ENCODE peak calls at places on chromosome 15, in ten cellular contexts. One of them, this sample, is unnamed.

GRCh38 chr15:68815598-68815997 is 5.1 kb downstream of the ANP32A start:
- DNase-seq in left lung: no peak
- DNase-seq in GM23338: no peak
- DNase-seq in pancreas: no peak
- DNase-seq in tibial artery: no peak
- DNase-seq in CD4-positive, alpha-beta T cell: no peak
- DNase-seq in astrocyte of the spinal cord: no peak
- DNase-seq in PC-3: peak; percentile 30
- DNase-seq in neural crest cell: no peak
- DNase-seq in cardiac muscle cell: no peak
- DNase-seq in this sample: no peak

GRCh38 chr15:89903858-89904130 is 9.0 kb downstream of the ARPIN start:
- DNase-seq in left lung: no peak
- DNase-seq in GM23338: no peak
- DNase-seq in pancreas: no peak
- DNase-seq in tibial artery: no peak
- DNase-seq in CD4-positive, alpha-beta T cell: no peak
- DNase-seq in astrocyte of the spinal cord: no peak
- DNase-seq in PC-3: no peak
- DNase-seq in neural crest cell: no peak
- DNase-seq in cardiac muscle cell: no peak
- DNase-seq in this sample: no peak

GRCh38 chr15:101250931-101251829 is 668 bp downstream of the CHSY1 start:
- DNase-seq in left lung: no peak
- DNase-seq in GM23338: peak; percentile 87
- DNase-seq in pancreas: peak; percentile 84
- DNase-seq in tibial artery: no peak
- DNase-seq in CD4-positive, alpha-beta T cell: no peak
- DNase-seq in astrocyte of the spinal cord: no peak
- DNase-seq in PC-3: peak; percentile 41
- DNase-seq in neural crest cell: peak; percentile 40
- DNase-seq in cardiac muscle cell: peak; percentile 50
- DNase-seq in this sample: peak; percentile 71

GRCh38 chr15:45732544-45733130 is 97.8 kb downstream of the SQOR start:
- DNase-seq in left lung: no peak
- DNase-seq in GM23338: no peak
- DNase-seq in pancreas: no peak
- DNase-seq in tibial artery: no peak
- DNase-seq in CD4-positive, alpha-beta T cell: no peak
- DNase-seq in astrocyte of the spinal cord: no peak
- DNase-seq in PC-3: no peak
- DNase-seq in neural crest cell: no peak
- DNase-seq in cardiac muscle cell: no peak
- DNase-seq in this sample: no peak

GRCh38 chr15:38603271-38603670 is 38.7 kb upstream of the RASGRP1 start:
- DNase-seq in left lung: no peak
- DNase-seq in GM23338: peak; percentile 28
- DNase-seq in pancreas: no peak
- DNase-seq in tibial artery: no peak
- DNase-seq in CD4-positive, alpha-beta T cell: no peak
- DNase-seq in astrocyte of the spinal cord: no peak
- DNase-seq in PC-3: no peak
- DNase-seq in neural crest cell: no peak
- DNase-seq in cardiac muscle cell: no peak
- DNase-seq in this sample: peak; percentile 6

GRCh38 chr15:47388299-47388698 is 329.0 kb upstream of the SEMA6D start:
- DNase-seq in left lung: no peak
- DNase-seq in GM23338: no peak
- DNase-seq in pancreas: no peak
- DNase-seq in tibial artery: no peak
- DNase-seq in CD4-positive, alpha-beta T cell: no peak
- DNase-seq in astrocyte of the spinal cord: no peak
- DNase-seq in PC-3: peak; percentile 48
- DNase-seq in neural crest cell: no peak
- DNase-seq in cardiac muscle cell: no peak
- DNase-seq in this sample: no peak

GRCh38 chr15:71202712-71203111 is 87.4 kb downstream of the THSD4 start:
- DNase-seq in left lung: no peak
- DNase-seq in GM23338: peak; percentile 43
- DNase-seq in pancreas: no peak
- DNase-seq in tibial artery: no peak
- DNase-seq in CD4-positive, alpha-beta T cell: no peak
- DNase-seq in astrocyte of the spinal cord: no peak
- DNase-seq in PC-3: no peak
- DNase-seq in neural crest cell: no peak
- DNase-seq in cardiac muscle cell: no peak
- DNase-seq in this sample: no peak

GRCh38 chr15:91469627-91470567 is 369.8 kb downstream of the SV2B start:
- DNase-seq in left lung: no peak
- DNase-seq in GM23338: no peak
- DNase-seq in pancreas: no peak
- DNase-seq in tibial artery: no peak
- DNase-seq in CD4-positive, alpha-beta T cell: peak; percentile 37
- DNase-seq in astrocyte of the spinal cord: no peak
- DNase-seq in PC-3: no peak
- DNase-seq in neural crest cell: no peak
- DNase-seq in cardiac muscle cell: no peak
- DNase-seq in this sample: no peak

GRCh38 chr15:52137432-52138357 is 25.1 kb upstream of the BCL2L10 start:
- DNase-seq in left lung: no peak
- DNase-seq in GM23338: no peak
- DNase-seq in pancreas: no peak
- DNase-seq in tibial artery: no peak
- DNase-seq in CD4-positive, alpha-beta T cell: no peak
- DNase-seq in astrocyte of the spinal cord: no peak
- DNase-seq in PC-3: no peak
- DNase-seq in neural crest cell: no peak
- DNase-seq in cardiac muscle cell: no peak
- DNase-seq in this sample: no peak
- TF ChIP-seq CTCF in left lung: no peak
- TF ChIP-seq CTCF in GM23338: no peak
- TF ChIP-seq CTCF in pancreas: no peak
- TF ChIP-seq CTCF in tibial artery: no peak
- TF ChIP-seq CTCF in CD4-positive, alpha-beta T cell: no peak
- TF ChIP-seq CTCF in astrocyte of the spinal cord: no peak
- TF ChIP-seq CTCF in PC-3: no peak
- TF ChIP-seq CTCF in neural crest cell: no peak
- TF ChIP-seq CTCF in cardiac muscle cell: no peak
- TF ChIP-seq CTCF in this sample: no peak

DNA sequence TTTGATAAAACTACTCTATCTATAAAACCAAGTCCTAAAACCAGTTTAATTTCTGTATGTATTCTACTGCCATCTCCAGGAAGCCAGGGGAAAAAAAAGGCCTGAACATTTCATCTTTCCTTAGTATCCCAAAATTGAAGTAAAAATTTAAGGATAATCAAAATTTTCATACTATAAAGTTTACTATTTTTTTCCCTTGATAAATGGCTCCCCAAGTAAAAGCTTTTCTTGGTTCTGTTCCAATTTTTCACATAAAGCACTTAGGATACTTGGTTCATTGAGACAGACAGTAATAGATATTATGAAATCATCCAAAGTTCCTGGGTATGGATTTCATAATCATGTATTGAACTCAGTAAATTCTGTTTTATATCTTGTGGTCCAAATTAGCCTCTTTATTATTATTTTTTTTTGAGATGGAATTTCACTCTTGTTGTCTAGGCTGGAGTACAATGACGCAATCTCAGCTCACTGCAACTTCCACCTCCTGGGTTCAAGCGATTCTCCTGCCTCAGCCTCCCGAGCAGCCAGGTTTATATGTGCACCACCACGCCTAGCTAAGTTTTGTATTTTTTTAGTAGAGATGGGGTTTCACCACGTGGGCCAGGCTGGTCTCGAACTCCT is 34.5 kb downstream of the ICE2 start:
- DNase-seq in left lung: no peak
- DNase-seq in GM23338: no peak
- DNase-seq in pancreas: no peak
- DNase-seq in tibial artery: no peak
- DNase-seq in CD4-positive, alpha-beta T cell: no peak
- DNase-seq in astrocyte of the spinal cord: peak; percentile 56
- DNase-seq in PC-3: peak; percentile 45
- DNase-seq in neural crest cell: no peak
- DNase-seq in cardiac muscle cell: peak; percentile 58
- DNase-seq in this sample: no peak
- TF ChIP-seq CTCF in left lung: peak; percentile 39
- TF ChIP-seq CTCF in GM23338: no peak
- TF ChIP-seq CTCF in pancreas: peak; percentile 6
- TF ChIP-seq CTCF in tibial artery: peak; percentile 73
- TF ChIP-seq CTCF in CD4-positive, alpha-beta T cell: peak; percentile 52
- TF ChIP-seq CTCF in astrocyte of the spinal cord: peak; percentile 71
- TF ChIP-seq CTCF in PC-3: peak; percentile 66
- TF ChIP-seq CTCF in neural crest cell: peak; percentile 71
- TF ChIP-seq CTCF in cardiac muscle cell: peak; percentile 71
- TF ChIP-seq CTCF in this sample: no peak

GRCh38 chr15:29099131-29099880 is 170.3 kb downstream of the NSMCE3 start:
- DNase-seq in left lung: no peak
- DNase-seq in GM23338: no peak
- DNase-seq in pancreas: no peak
- DNase-seq in tibial artery: no peak
- DNase-seq in CD4-positive, alpha-beta T cell: no peak
- DNase-seq in astrocyte of the spinal cord: no peak
- DNase-seq in PC-3: no peak
- DNase-seq in neural crest cell: no peak
- DNase-seq in cardiac muscle cell: no peak
- DNase-seq in this sample: no peak

GRCh38 chr15:29095746-29096145 is 173.9 kb downstream of the NSMCE3 start:
- DNase-seq in left lung: no peak
- DNase-seq in GM23338: no peak
- DNase-seq in pancreas: no peak
- DNase-seq in tibial artery: no peak
- DNase-seq in CD4-positive, alpha-beta T cell: no peak
- DNase-seq in astrocyte of the spinal cord: no peak
- DNase-seq in PC-3: no peak
- DNase-seq in neural crest cell: no peak
- DNase-seq in cardiac muscle cell: no peak
- DNase-seq in this sample: no peak

GRCh38 chr15:29097971-29098370 is 171.7 kb downstream of the NSMCE3 start:
- DNase-seq in left lung: no peak
- DNase-seq in GM23338: no peak
- DNase-seq in pancreas: no peak
- DNase-seq in tibial artery: no peak
- DNase-seq in CD4-positive, alpha-beta T cell: no peak
- DNase-seq in astrocyte of the spinal cord: no peak
- DNase-seq in PC-3: no peak
- DNase-seq in neural crest cell: no peak
- DNase-seq in cardiac muscle cell: no peak
- DNase-seq in this sample: no peak

GRCh38 chr15:29098652-29099051 is 171.0 kb downstream of the NSMCE3 start:
- DNase-seq in left lung: no peak
- DNase-seq in GM23338: no peak
- DNase-seq in pancreas: peak; percentile 61
- DNase-seq in tibial artery: no peak
- DNase-seq in CD4-positive, alpha-beta T cell: no peak
- DNase-seq in astrocyte of the spinal cord: no peak
- DNase-seq in PC-3: no peak
- DNase-seq in neural crest cell: no peak
- DNase-seq in cardiac muscle cell: no peak
- DNase-seq in this sample: no peak

DNA sequence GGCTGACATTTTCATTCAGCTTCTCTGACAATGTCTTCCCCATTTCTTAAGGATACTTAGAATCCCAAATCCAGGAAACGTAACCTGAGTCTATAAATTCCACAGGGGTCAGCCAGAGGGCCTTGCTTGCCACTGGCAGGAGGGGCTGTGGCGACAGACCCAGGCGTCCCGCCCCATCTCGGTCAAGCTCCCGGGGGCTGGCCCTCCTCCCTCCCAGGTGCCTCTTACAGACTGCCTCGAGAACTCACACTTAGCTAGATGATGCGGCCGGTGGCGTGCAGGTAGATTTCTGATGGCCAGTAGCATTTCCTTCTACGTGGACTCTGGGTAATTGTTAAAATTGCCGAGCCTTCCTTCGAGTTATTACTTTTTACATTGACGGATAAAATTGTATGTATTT is 172.5 kb downstream of the NSMCE3 start:
- DNase-seq in left lung: no peak
- DNase-seq in GM23338: peak; percentile 17
- DNase-seq in pancreas: no peak
- DNase-seq in tibial artery: no peak
- DNase-seq in CD4-positive, alpha-beta T cell: no peak
- DNase-seq in astrocyte of the spinal cord: no peak
- DNase-seq in PC-3: no peak
- DNase-seq in neural crest cell: no peak
- DNase-seq in cardiac muscle cell: no peak
- DNase-seq in this sample: no peak
- TF ChIP-seq CTCF in left lung: no peak
- TF ChIP-seq CTCF in GM23338: no peak
- TF ChIP-seq CTCF in pancreas: no peak
- TF ChIP-seq CTCF in tibial artery: no peak
- TF ChIP-seq CTCF in CD4-positive, alpha-beta T cell: no peak
- TF ChIP-seq CTCF in astrocyte of the spinal cord: no peak
- TF ChIP-seq CTCF in PC-3: no peak
- TF ChIP-seq CTCF in neural crest cell: no peak
- TF ChIP-seq CTCF in cardiac muscle cell: no peak
- TF ChIP-seq CTCF in this sample: no peak

GRCh38 chr15:80211976-80212375 is 40.0 kb downstream of the CTXND1 start:
- DNase-seq in left lung: no peak
- DNase-seq in GM23338: no peak
- DNase-seq in pancreas: no peak
- DNase-seq in tibial artery: no peak
- DNase-seq in CD4-positive, alpha-beta T cell: no peak
- DNase-seq in astrocyte of the spinal cord: no peak
- DNase-seq in PC-3: peak; percentile 4
- DNase-seq in neural crest cell: no peak
- DNase-seq in cardiac muscle cell: no peak
- DNase-seq in this sample: no peak

GRCh38 chr15:80207887-80208286 is 44.1 kb downstream of the CTXND1 start:
- DNase-seq in left lung: no peak
- DNase-seq in GM23338: no peak
- DNase-seq in pancreas: no peak
- DNase-seq in tibial artery: no peak
- DNase-seq in CD4-positive, alpha-beta T cell: no peak
- DNase-seq in astrocyte of the spinal cord: no peak
- DNase-seq in PC-3: no peak
- DNase-seq in neural crest cell: no peak
- DNase-seq in cardiac muscle cell: peak; percentile 70
- DNase-seq in this sample: no peak

GRCh38 chr15:80210612-80211554 is 41.1 kb downstream of the CTXND1 start:
- DNase-seq in left lung: no peak
- DNase-seq in GM23338: no peak
- DNase-seq in pancreas: no peak
- DNase-seq in tibial artery: no peak
- DNase-seq in CD4-positive, alpha-beta T cell: no peak
- DNase-seq in astrocyte of the spinal cord: no peak
- DNase-seq in PC-3: no peak
- DNase-seq in neural crest cell: no peak
- DNase-seq in cardiac muscle cell: no peak
- DNase-seq in this sample: no peak

GRCh38 chr15:80204231-80204630 is 47.8 kb downstream of the CTXND1 start:
- DNase-seq in left lung: no peak
- DNase-seq in GM23338: no peak
- DNase-seq in pancreas: no peak
- DNase-seq in tibial artery: no peak
- DNase-seq in CD4-positive, alpha-beta T cell: no peak
- DNase-seq in astrocyte of the spinal cord: no peak
- DNase-seq in PC-3: no peak
- DNase-seq in neural crest cell: no peak
- DNase-seq in cardiac muscle cell: no peak
- DNase-seq in this sample: no peak

DNA sequence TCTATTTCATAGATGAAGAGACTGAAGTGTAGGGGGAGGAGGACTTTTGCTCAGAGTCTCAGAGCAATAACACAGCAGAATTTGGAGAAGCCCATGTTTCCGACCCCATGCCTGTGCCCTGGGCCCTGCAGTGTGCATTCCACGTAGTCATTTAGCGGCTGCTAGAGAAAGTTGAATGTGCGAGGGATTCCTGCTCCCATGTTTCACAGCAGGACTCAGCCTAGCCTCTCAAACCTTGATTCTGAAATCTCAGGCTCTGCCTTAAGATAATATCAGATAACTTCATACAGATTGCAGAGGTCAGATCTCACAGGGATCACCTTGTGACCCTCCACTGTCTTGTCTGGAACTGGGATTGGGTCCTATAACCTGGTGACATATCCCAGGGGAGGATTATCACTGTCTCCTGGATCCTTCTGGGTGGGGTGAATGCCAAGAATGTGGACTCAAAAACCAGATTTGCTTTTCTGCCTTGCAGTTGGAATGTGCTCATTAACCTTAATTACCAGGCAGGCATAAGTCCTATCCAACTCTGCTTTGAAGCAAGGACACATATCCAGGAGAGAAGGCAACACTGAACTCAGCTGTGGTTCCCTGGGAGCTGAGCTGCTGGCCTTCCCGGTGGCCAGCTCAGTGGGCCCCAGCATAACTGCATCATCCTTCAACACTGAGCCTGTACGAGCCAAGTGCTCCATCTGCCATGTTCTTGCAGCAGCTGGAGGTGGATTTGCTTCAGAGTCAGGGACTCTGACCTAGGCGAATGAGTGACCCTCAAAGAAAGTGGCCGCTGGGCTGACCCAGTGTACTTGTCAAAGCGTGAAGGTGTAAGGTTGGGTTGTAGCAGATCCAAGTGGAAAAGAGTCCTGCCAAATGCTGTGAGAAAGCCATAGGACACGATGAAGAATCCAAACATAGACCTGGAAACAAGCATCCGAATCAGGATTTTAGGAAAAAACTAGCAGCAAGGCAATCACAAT is 43.0 kb downstream of the CTXND1 start:
- DNase-seq in left lung: no peak
- DNase-seq in GM23338: no peak
- DNase-seq in pancreas: no peak
- DNase-seq in tibial artery: no peak
- DNase-seq in CD4-positive, alpha-beta T cell: no peak
- DNase-seq in astrocyte of the spinal cord: no peak
- DNase-seq in PC-3: no peak
- DNase-seq in neural crest cell: no peak
- DNase-seq in cardiac muscle cell: no peak
- DNase-seq in this sample: no peak
- TF ChIP-seq CTCF in left lung: no peak
- TF ChIP-seq CTCF in GM23338: no peak
- TF ChIP-seq CTCF in pancreas: no peak
- TF ChIP-seq CTCF in tibial artery: no peak
- TF ChIP-seq CTCF in CD4-positive, alpha-beta T cell: no peak
- TF ChIP-seq CTCF in astrocyte of the spinal cord: no peak
- TF ChIP-seq CTCF in PC-3: no peak
- TF ChIP-seq CTCF in neural crest cell: no peak
- TF ChIP-seq CTCF in cardiac muscle cell: no peak
- TF ChIP-seq CTCF in this sample: no peak